ENCODE peak calls at places on chromosome 13, in six cellular contexts. R is stomach, N is nephron progenitor cell, L is lower leg skin, P is C1 segment of cervical spinal cord, Y is CMK. U is an unnamed sample.

GRCh38 chr13:57633950-57634828 is 2.6 kb downstream of the PCDH17 start:
- DNase-seq in R (no peak), N (peak; percentile 16), L (no peak), P (peak; percentile 79), Y (no peak), U (no peak)

GRCh38 chr13:25727250-25727649 is 324.6 kb downstream of the SHISA2 start:
- DNase-seq in R (peak; percentile 84), N (no peak), L (no peak), P (no peak), Y (no peak), U (no peak)

GRCh38 chr13:28145049-28145448 is 6.7 kb downstream of the PAN3 start:
- DNase-seq in R (no peak), N (no peak), L (no peak), P (no peak), Y (no peak), U (no peak)

GRCh38 chr13:102012299-102013293 is 389.3 kb downstream of the FGF14 start:
- DNase-seq in R (no peak), N (no peak), L (no peak), P (no peak), Y (no peak), U (no peak)

GRCh38 chr13:31595568-31595967 is 143.8 kb upstream of the RXFP2 start:
- DNase-seq in R (no peak), N (no peak), L (no peak), P (no peak), Y (no peak), U (no peak)

GRCh38 chr13:99968521-99969367 is 2.8 kb downstream of the ZIC5 start:
- DNase-seq in R (no peak), N (peak; percentile 67), L (no peak), P (no peak), Y (no peak), U (no peak)

GRCh38 chr13:39777527-39778061 is 122.1 kb downstream of the COG6 start:
- DNase-seq in R (no peak), N (no peak), L (no peak), P (no peak), Y (no peak), U (no peak)

GRCh38 chr13:43185206-43185605 is 161.8 kb downstream of the DNAJC15 start:
- DNase-seq in R (no peak), N (no peak), L (no peak), P (no peak), Y (no peak), U (no peak)

GRCh38 chr13:63554157-63554556 is 2138.5 kb upstream of the PCDH20 start:
- DNase-seq in R (no peak), N (no peak), L (no peak), P (no peak), Y (no peak), U (no peak)

GRCh38 chr13:29566864-29567263 is 28.6 kb downstream of the SLC7A1 start:
- DNase-seq in R (no peak), N (no peak), L (no peak), P (no peak), Y (no peak), U (no peak)

GRCh38 chr13:57075588-57075987 is 65.1 kb upstream of the PRR20A start:
- DNase-seq in R (no peak), N (no peak), L (no peak), P (no peak), Y (no peak), U (no peak)

GRCh38 chr13:57631607-57632275 is at the start of gene PCDH17:
- DNase-seq in R (peak; percentile 34), N (peak; percentile 50), L (no peak), P (peak; percentile 83), Y (no peak), U (no peak)

GRCh38 chr13:99205621-99206220 is 5.1 kb downstream of the UBAC2 start:
- DNase-seq in R (no peak), N (no peak), L (no peak), P (no peak), Y (no peak), U (no peak)

GRCh38 chr13:33728271-33729037 is 89.5 kb upstream of the RFC3 start:
- DNase-seq in R (no peak), N (no peak), L (no peak), P (no peak), Y (no peak), U (no peak)

GRCh38 chr13:112210401-112210800 is 143.5 kb downstream of the SOX1 start:
- DNase-seq in R (no peak), N (peak; percentile 43), L (no peak), P (no peak), Y (no peak), U (no peak)

GRCh38 chr13:48567521-48568331 is 34.8 kb upstream of the RCBTB2 start:
- DNase-seq in R (peak; percentile 43), N (no peak), L (no peak), P (no peak), Y (no peak), U (no peak)

GRCh38 chr13:77230560-77230959 is 96.3 kb downstream of the MYCBP2 start:
- DNase-seq in R (no peak), N (no peak), L (no peak), P (no peak), Y (no peak), U (no peak)

GRCh38 chr13:93522486-93522885 is 295.9 kb downstream of the GPC6 start:
- DNase-seq in R (no peak), N (no peak), L (no peak), P (no peak), Y (no peak), U (no peak)

GRCh38 chr13:36131931-36132297 is 732 bp upstream of the DCLK1 start:
- DNase-seq in R (no peak), N (no peak), L (peak; percentile 43), P (peak; percentile 20), Y (no peak), U (no peak)

GRCh38 chr13:83378901-83379300 is 503.4 kb downstream of the SLITRK1 start:
- DNase-seq in R (no peak), N (no peak), L (no peak), P (no peak), Y (no peak), U (no peak)

GRCh38 chr13:51032831-51033230 is 78.2 kb downstream of the C13orf42 start:
- DNase-seq in R (no peak), N (no peak), L (no peak), P (no peak), Y (no peak), U (no peak)

GRCh38 chr13:100521912-100522490 is 66.6 kb downstream of the GGACT start:
- DNase-seq in R (no peak), N (no peak), L (no peak), P (no peak), Y (no peak), U (no peak)

GRCh38 chr13:74243637-74244526 is 109.7 kb upstream of the KLF12 start:
- DNase-seq in R (no peak), N (no peak), L (no peak), P (no peak), Y (no peak), U (no peak)

GRCh38 chr13:34515201-34515600 is 426.9 kb upstream of the NBEA start:
- DNase-seq in R (no peak), N (no peak), L (no peak), P (no peak), Y (no peak), U (no peak)

GRCh38 chr13:90984737-90985136 is 362.8 kb upstream of the MIR17HG start:
- DNase-seq in R (no peak), N (no peak), L (no peak), P (no peak), Y (no peak), U (no peak)

GRCh38 chr13:27960362-27961226 is 8.5 kb downstream of the CDX2 start:
- DNase-seq in R (peak; percentile 81), N (peak; percentile 82), L (no peak), P (no peak), Y (no peak), U (no peak)

GRCh38 chr13:41643502-41643901 is 186.2 kb downstream of the RGCC start:
- DNase-seq in R (no peak), N (no peak), L (no peak), P (no peak), Y (no peak), U (no peak)